ENCODE peak calls at places on chromosomes 16 and 17, in ten cellular contexts. H is psoas muscle, P is Peyer's patch, T is HFF-Myc, I is lower leg skin, R is transverse colon, B is RWPE2, K is GM12865, G is dorsolateral prefrontal cortex, F is heart right ventricle. U is an unnamed sample.

GRCh38 chr17:21146362-21147021 is 19.7 kb downstream of the DHRS7B start:
- DNase-seq in H (no peak), P (no peak), T (no peak), I (no peak), R (no peak), B (no peak), K (no peak), G (no peak), F (no peak), U (no peak)

GRCh38 chr16:75764154-75764768 is 38.0 kb upstream of the CPHXL start:
- DNase-seq in H (no peak), P (peak), T (peak), I (peak), R (peak), B (no peak), K (peak), G (peak), F (no peak), U (peak)

GRCh38 chr17:4833941-4834501 is 881 bp downstream of the MINK1 start:
- DNase-seq in H (no peak), P (peak), T (peak), I (no peak), R (peak), B (no peak), K (peak), G (no peak), F (no peak), U (no peak)

GRCh38 chr16:22008215-22009142 is 568 bp downstream of the MOSMO start:
- DNase-seq in H (peak), P (peak), T (no peak), I (no peak), R (peak), B (no peak), K (no peak), G (peak), F (peak), U (no peak)

GRCh38 chr17:68981288-68981687 is 26.1 kb upstream of the ABCA8 start:
- DNase-seq in H (no peak), P (no peak), T (peak), I (peak), R (peak), B (no peak), K (peak), G (no peak), F (no peak), U (no peak)

GRCh38 chr16:945271-946047 is 25.3 kb downstream of the LMF1 start:
- DNase-seq in H (peak), P (no peak), T (no peak), I (no peak), R (no peak), B (no peak), K (no peak), G (no peak), F (no peak), U (no peak)

GRCh38 chr16:85052536-85052935 is 24.9 kb downstream of the KIAA0513 start:
- DNase-seq in H (peak), P (no peak), T (no peak), I (no peak), R (no peak), B (no peak), K (no peak), G (no peak), F (no peak), U (no peak)

GRCh38 chr16:66984902-66985311 is 3.5 kb upstream of the CES4A start:
- DNase-seq in H (no peak), P (no peak), T (no peak), I (no peak), R (no peak), B (no peak), K (no peak), G (no peak), F (no peak), U (no peak)

GRCh38 chr16:87723224-87723619 is 42.6 kb downstream of the KLHDC4 start:
- DNase-seq in H (peak), P (peak), T (peak), I (peak), R (peak), B (no peak), K (peak), G (peak), F (peak), U (peak)

GRCh38 chr16:2486645-2487516 is 12.0 kb downstream of the TBC1D24 start:
- DNase-seq in H (peak), P (peak), T (no peak), I (peak), R (peak), B (no peak), K (peak), G (peak), F (peak), U (no peak)

GRCh38 chr17:1029196-1029911 is 32.4 kb downstream of the TIMM22 start:
- DNase-seq in H (no peak), P (no peak), T (no peak), I (peak), R (peak), B (no peak), K (no peak), G (no peak), F (no peak), U (no peak)

GRCh38 chr17:82596837-82597672 is 51.2 kb downstream of the WDR45B start:
- DNase-seq in H (no peak), P (no peak), T (no peak), I (no peak), R (no peak), B (no peak), K (no peak), G (no peak), F (no peak), U (no peak)

GRCh38 chr17:42795061-42795460 is 3.4 kb downstream of the COA3 start:
- DNase-seq in H (no peak), P (no peak), T (no peak), I (no peak), R (no peak), B (no peak), K (no peak), G (no peak), F (no peak), U (no peak)

GRCh38 chr17:36127199-36127881 is 23.7 kb downstream of the CCL4 start:
- DNase-seq in H (no peak), P (peak), T (no peak), I (no peak), R (no peak), B (no peak), K (peak), G (no peak), F (no peak), U (no peak)

GRCh38 chr16:54121084-54121483 is 165.5 kb downstream of the IRX3 start:
- DNase-seq in H (no peak), P (no peak), T (no peak), I (no peak), R (no peak), B (no peak), K (no peak), G (no peak), F (no peak), U (no peak)

GRCh38 chr16:60640038-60640437 is 1396.2 kb downstream of the CDH8 start:
- DNase-seq in H (no peak), P (no peak), T (no peak), I (no peak), R (no peak), B (no peak), K (no peak), G (no peak), F (no peak), U (no peak)

GRCh38 chr17:17492085-17492484 is 4.1 kb downstream of the RASD1 start:
- DNase-seq in H (peak), P (no peak), T (no peak), I (no peak), R (no peak), B (no peak), K (no peak), G (no peak), F (no peak), U (no peak)

GRCh38 chr17:50863221-50863843 is 2.8 kb downstream of the TOB1 start:
- DNase-seq in H (no peak), P (peak), T (no peak), I (no peak), R (peak), B (no peak), K (peak), G (peak), F (no peak), U (no peak)
- TF ChIP-seq CTCF in H (peak), P (no peak), T (peak), I (no peak), R (peak), B (peak), K (peak), G (peak), F (peak), U (peak)

DNA sequence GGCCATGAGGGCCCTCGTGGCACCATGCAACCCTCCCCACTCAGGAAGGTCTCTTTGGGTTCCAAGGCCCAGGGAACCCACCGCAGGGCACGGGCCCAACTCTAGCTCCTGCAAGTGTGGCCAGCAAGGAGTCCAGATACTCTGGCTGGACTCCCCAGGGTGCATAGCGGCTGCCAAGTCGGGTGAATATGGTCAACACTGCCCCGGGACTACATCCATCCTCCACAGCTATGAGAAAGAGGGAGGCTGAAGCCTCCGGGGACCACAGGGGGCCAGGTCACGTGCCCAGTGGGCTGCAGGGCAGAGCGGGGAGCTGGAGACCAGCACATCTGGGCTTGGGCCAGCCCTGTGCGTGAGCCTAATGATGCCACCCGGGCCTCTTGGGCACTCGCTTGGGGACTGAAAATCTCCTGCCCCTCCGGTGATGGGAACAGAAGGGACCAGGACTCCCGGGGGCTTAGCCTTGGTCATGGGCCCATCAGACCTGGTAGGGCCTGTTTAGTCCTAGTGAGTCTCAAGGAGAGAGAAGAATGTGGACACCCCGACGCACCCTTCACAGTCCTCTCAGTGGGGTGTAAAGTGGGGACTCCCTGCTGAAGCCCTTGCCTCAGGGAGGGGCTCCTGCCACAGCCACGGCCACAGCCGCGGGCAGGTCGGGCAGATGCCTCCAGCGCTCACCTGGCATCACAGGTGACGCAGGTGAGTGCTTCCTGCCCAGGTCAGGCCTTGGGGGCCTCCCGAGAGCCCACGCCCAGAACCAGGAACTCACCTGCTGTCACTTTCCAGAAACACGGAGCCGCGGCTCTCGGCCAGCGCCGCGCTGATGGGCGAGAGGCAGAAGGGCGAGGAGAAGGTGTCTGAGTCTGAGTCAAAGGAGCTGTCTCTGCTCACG is 26.0 kb downstream of the TBC1D16 start:
- DNase-seq in H (peak), P (no peak), T (no peak), I (no peak), R (no peak), B (peak), K (no peak), G (no peak), F (no peak), U (no peak)
- H3K4me3 ChIP-seq in H (no peak), P (no peak), T (no peak), I (no peak), R (no peak), B (no peak), K (no peak), G (no peak), F (no peak), U (no peak)

GRCh38 chr17:59853168-59853918 is 39.4 kb downstream of the TUBD1 start:
- DNase-seq in H (no peak), P (peak), T (no peak), I (no peak), R (peak), B (peak), K (peak), G (no peak), F (no peak), U (peak)
- TF ChIP-seq CTCF in H (peak), P (no peak), T (peak), I (peak), R (peak), B (peak), K (peak), G (no peak), F (peak), U (peak)

GRCh38 chr16:12330541-12330940 is 354.0 kb downstream of the SNX29 start:
- DNase-seq in H (no peak), P (no peak), T (no peak), I (no peak), R (no peak), B (no peak), K (no peak), G (no peak), F (no peak), U (no peak)
- H3K4me3 ChIP-seq in H (no peak), P (no peak), T (no peak), I (no peak), R (no peak), B (no peak), K (no peak), G (no peak), F (no peak), U (no peak)

DNA sequence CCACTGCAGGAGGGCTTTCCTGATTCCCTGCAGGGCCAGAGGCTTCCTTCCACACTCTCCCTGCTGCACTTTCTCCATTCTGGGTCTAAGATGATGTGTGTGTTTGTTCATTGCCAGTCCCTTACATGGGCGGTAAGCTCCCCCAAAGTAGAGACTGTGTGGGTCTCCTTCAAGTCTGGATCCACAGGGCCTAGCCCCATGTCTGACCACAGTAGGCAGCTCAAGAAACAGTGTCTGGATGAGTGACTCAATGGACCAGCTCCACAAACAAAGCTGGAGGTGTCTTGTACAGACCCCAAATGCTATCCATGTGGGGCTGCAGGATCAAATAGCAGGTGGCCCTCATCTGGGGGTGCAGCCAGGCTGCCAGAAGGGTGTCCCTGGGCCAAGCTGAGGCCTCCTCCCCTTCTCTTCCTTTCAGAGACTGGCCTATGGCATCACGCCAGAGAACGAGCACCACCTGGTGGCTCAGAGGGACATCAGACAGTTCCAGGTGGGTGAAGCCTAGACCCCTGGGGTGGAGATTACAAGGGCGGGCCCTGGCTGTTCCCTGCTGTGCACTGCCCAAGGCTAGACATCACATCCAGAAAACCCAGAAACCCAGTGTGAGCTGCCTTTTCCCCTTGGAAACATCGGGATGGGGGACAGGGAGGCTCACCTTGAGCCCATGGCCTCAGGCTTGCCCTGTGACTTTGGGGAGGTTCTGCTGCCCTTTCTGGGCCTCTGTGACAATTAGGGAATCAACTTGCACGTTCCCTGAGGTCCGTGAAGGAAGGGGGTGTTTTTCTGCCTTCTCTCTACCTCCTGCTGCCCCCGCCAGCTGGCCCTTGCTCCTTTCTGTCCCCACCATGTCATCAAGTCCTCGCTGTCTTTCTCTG is 45.9 kb downstream of the SLC6A2 start:
- DNase-seq in H (peak), P (no peak), T (peak), I (no peak), R (peak), B (no peak), K (peak), G (no peak), F (peak), U (no peak)
- TF ChIP-seq CTCF in H (peak), P (no peak), T (peak), I (peak), R (peak), B (peak), K (peak), G (peak), F (peak), U (peak)

DNA sequence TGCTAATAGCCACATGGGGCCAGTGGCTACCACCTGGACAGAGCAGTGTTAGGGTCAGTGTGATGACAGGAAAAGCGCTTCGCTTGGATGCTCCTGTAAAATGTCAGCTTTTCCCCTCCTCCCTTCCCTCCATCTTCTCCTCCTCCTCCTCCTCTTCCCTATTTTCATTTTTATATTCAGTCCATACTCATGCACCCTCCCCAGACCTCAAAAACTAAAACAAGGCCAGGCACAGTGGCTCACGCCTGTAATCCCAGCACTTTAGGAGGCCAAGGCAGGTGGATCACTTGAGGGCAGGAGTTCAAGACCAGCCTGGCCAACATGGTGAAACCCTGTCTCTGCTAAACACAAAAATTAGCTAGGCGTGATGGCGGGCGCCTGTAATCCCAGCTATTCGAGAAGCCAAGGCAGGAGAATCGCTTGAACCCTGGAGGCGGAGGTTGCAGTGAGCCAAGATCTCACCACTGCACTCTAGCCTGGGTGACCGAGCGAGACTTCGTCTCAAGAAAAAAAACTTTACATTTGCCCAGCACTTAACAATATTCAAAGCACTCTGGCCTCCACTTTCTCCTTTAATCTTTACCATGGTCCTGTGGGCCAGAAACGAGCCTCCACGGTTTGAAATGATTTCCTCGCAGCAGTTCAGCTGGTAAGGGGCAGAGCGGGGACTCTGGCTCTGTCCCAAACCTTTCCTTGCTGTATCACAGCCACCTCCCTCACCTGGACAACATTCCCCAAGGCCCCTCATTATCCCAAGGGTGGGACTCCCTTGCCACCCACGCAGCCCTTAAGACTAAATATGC is 21.8 kb downstream of the ANKRD40 start:
- DNase-seq in H (no peak), P (no peak), T (no peak), I (no peak), R (no peak), B (no peak), K (no peak), G (no peak), F (no peak), U (no peak)
- H3K4me3 ChIP-seq in H (no peak), P (no peak), T (no peak), I (no peak), R (no peak), B (no peak), K (no peak), G (no peak), F (no peak), U (no peak)

DNA sequence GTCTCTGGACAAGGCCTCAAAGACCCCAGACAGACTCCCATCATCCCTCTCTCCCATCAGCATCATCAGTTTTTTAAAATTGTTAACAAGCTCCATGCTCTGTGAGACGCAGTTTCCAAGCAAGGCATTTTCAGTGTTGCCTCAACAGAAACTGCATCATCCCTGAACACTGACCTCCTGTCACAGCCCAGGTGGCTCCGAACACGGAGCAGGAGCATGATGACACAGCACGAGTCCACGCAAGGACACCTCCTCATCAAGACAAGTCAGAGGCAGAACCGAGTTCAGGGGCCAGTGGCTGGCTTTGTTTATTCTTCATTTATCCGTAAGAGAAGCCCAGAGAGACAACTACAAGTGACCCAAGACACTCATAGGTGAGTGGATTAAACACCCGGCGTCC is 91.4 kb downstream of the ANKRD11 start:
- DNase-seq in H (no peak), P (no peak), T (no peak), I (no peak), R (no peak), B (no peak), K (no peak), G (no peak), F (no peak), U (no peak)
- TF ChIP-seq CTCF in H (no peak), P (no peak), T (no peak), I (no peak), R (no peak), B (no peak), K (no peak), G (no peak), F (no peak), U (no peak)

DNA sequence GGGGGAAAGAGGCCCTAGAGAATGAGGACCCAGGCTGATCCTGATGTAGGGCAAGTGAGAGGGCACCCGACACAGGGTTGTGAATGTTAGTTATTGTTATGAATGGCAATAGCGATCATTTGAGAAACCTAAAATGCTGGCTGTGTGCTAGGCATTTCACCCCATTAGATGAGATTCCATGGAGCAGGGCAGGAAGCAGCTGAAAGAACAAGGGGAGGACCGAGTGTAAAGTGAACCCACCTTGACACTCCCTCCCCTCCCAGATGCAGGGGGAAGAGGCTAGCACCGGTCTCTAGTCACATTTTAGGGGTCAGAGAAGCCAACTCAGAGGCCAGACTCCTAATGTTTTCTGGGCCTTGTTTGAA is 553 bp upstream of the CORO6 start:
- DNase-seq in H (no peak), P (no peak), T (no peak), I (no peak), R (no peak), B (no peak), K (no peak), G (no peak), F (no peak), U (no peak)
- H3K4me3 ChIP-seq in H (peak), P (peak), T (peak), I (no peak), R (no peak), B (no peak), K (peak), G (peak), F (peak), U (peak)

GRCh38 chr17:75240394-75241142 is 20.8 kb downstream of the GGA3 start:
- DNase-seq in H (peak), P (no peak), T (no peak), I (no peak), R (no peak), B (no peak), K (no peak), G (peak), F (no peak), U (no peak)
- TF ChIP-seq CTCF in H (peak), P (no peak), T (peak), I (no peak), R (peak), B (peak), K (peak), G (peak), F (peak), U (peak)

GRCh38 chr17:48633266-48633816 is 7.2 kb upstream of the HOXB9 start:
- DNase-seq in H (no peak), P (no peak), T (no peak), I (no peak), R (no peak), B (no peak), K (no peak), G (no peak), F (no peak), U (no peak)
- H3K4me3 ChIP-seq in H (peak), P (peak), T (no peak), I (no peak), R (no peak), B (no peak), K (no peak), G (no peak), F (no peak), U (no peak)

U was measured in AG04449.